ENCODE peak calls at places on chromosome 16, in four cellular contexts. U is cardiac muscle cell, Z is tibial artery, J is pancreas. I is an unnamed sample. For H3K27me3, the result is how much of the 10 kb centered on the place peaks cover.

GRCh38 chr16:8549843-8550412 is 40.4 kb downstream of the TMEM114 start:
- DNase-seq in U (no peak), J (no peak), Z (no peak), I (no peak)

GRCh38 chr16:69106491-69107291 is 1.2 kb downstream of the HAS3 start:
- DNase-seq in J (no peak), Z (no peak), U (no peak), I (no peak)

GRCh38 chr16:10828851-10829331 is 10.3 kb upstream of the TVP23A start:
- DNase-seq in Z (peak), U (peak), J (peak), I (peak)

GRCh38 chr16:57019746-57020145 is 30.4 kb downstream of the NLRC5 start:
- DNase-seq in U (no peak), Z (no peak), J (no peak), I (no peak)

GRCh38 chr16:12207939-12208338 is 231.4 kb downstream of the SNX29 start:
- DNase-seq in U (no peak), Z (no peak), J (no peak), I (no peak)

GRCh38 chr16:10619271-10619849 is 39.0 kb upstream of the EMP2 start:
- DNase-seq in Z (no peak), J (peak), U (no peak), I (peak)

GRCh38 chr16:80899804-80900592 is 95.6 kb upstream of the CDYL2 start:
- DNase-seq in U (peak), J (peak), Z (peak), I (peak)

GRCh38 chr16:67198238-67198734 is 645 bp upstream of the ELMO3 start:
- DNase-seq in J (peak), Z (no peak), U (peak), I (no peak)

GRCh38 chr16:12350945-12351344 is 374.4 kb downstream of the SNX29 start:
- DNase-seq in J (no peak), U (no peak), Z (no peak), I (no peak)

GRCh38 chr16:28264656-28265055 is 27.7 kb upstream of the SBK1 start:
- DNase-seq in J (no peak), U (peak), Z (no peak), I (no peak)

GRCh38 chr16:66622863-66623262 is 18.4 kb downstream of the CMTM3 start:
- DNase-seq in U (peak), J (no peak), Z (no peak), I (no peak)

GRCh38 chr16:88019847-88020512 is 68.7 kb downstream of the BANP start:
- DNase-seq in J (no peak), U (no peak), Z (no peak), I (no peak)

GRCh38 chr16:54287018-54287757 is 601 bp upstream of the IRX3 start:
- DNase-seq in J (peak), Z (no peak), U (no peak), I (peak)

GRCh38 chr16:57529324-57530103 is 6.9 kb downstream of the CCDC102A start:
- DNase-seq in U (no peak), J (no peak), Z (peak), I (peak)

GRCh38 chr16:76164970-76165558 is 112.1 kb upstream of the CNTNAP4 start:
- DNase-seq in U (no peak), J (no peak), Z (no peak), I (no peak)

GRCh38 chr16:16857603-16858283 is 478.8 kb downstream of the NPIPA7 start:
- DNase-seq in U (no peak), Z (no peak), J (no peak), I (no peak)

GRCh38 chr16:84178892-84179611 is 7.8 kb downstream of the TAF1C start:
- DNase-seq in J (no peak), Z (no peak), U (no peak), I (no peak)

GRCh38 chr16:85981826-85982562 is 83.0 kb downstream of the IRF8 start:
- DNase-seq in J (no peak), Z (no peak), U (no peak), I (no peak)
- H3K27me3 ChIP-seq in J (under half), Z (half or more), U (under half), I (half or more)

GRCh38 chr16:4799171-4799855 is 3.1 kb downstream of the ROGDI start:
- DNase-seq in U (no peak), Z (no peak), J (no peak), I (no peak)

GRCh38 chr16:4800290-4801041 is 2.0 kb downstream of the ROGDI start:
- DNase-seq in J (peak), Z (no peak), U (no peak), I (peak)

GRCh38 chr16:4802659-4803287 is 340 bp upstream of the ROGDI start:
- DNase-seq in J (peak), Z (peak), U (peak), I (peak)

GRCh38 chr16:4801962-4802658 is at the start of gene ROGDI:
- DNase-seq in J (peak), U (peak), Z (peak), I (peak)

GRCh38 chr16:4801051-4801961 is 1.1 kb downstream of the ROGDI start:
- DNase-seq in U (no peak), J (peak), Z (no peak), I (no peak)
- H3K27ac ChIP-seq in U (peak), J (peak), Z (peak), I (peak)

GRCh38 chr16:89243664-89244063 is 26.2 kb downstream of the ZNF778 start:
- DNase-seq in U (no peak), Z (no peak), J (no peak), I (no peak)

GRCh38 chr16:89244754-89245153 is 27.3 kb downstream of the ZNF778 start:
- DNase-seq in J (no peak), Z (no peak), U (no peak), I (no peak)

GRCh38 chr16:89246383-89246902 is 28.9 kb downstream of the ZNF778 start:
- DNase-seq in J (no peak), Z (no peak), U (no peak), I (no peak)

GRCh38 chr16:89248196-89249005 is 30.9 kb downstream of the ZNF778 start:
- DNase-seq in Z (no peak), J (peak), U (no peak), I (no peak)

GRCh38 chr16:89246903-89247733 is 29.6 kb downstream of the ZNF778 start:
- DNase-seq in Z (peak), J (peak), U (peak), I (peak)
- TF ChIP-seq CTCF in Z (no peak), J (no peak), U (no peak), I (no peak)

DNA sequence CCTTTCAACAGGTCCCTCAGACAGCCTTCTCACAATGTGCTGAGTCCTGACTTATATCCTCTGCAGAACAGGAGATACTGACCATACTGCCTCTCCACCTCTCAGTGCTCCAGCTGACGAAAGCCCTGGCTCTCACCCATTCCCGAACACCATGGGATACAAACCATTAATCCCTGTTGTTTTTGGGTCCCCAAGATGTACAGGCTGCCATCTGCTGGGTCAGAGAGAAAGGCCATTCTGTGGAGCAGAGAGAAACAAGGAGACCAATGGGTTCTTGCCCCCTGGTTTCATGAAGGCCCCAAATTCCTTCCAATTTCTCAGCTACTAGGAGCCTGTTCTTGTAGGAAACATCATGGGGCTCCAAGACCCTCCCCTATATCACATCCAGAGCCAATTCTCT is 3.0 kb downstream of the ERN2 start:
- DNase-seq in U (no peak), Z (no peak), J (no peak), I (no peak)
- H3K27me3 ChIP-seq in U (under half), Z (half or more), J (under half), I (half or more)

GRCh38 chr16:81929841-81930240 is 81.4 kb downstream of the SDR42E1 start:
- DNase-seq in J (no peak), Z (no peak), U (no peak), I (no peak)
- H3K27ac ChIP-seq in J (no peak), Z (no peak), U (no peak), I (no peak)

GRCh38 chr16:59849716-59850115 is 1115.6 kb upstream of the GOT2 start:
- DNase-seq in Z (no peak), U (no peak), J (no peak), I (no peak)
- TF ChIP-seq CTCF in Z (no peak), U (no peak), J (no peak), I (no peak)

GRCh38 chr16:3038256-3038655 is 1.5 kb upstream of the BICDL2 start:
- DNase-seq in Z (no peak), U (no peak), J (peak), I (no peak)

GRCh38 chr16:3035289-3035971 is 1.3 kb downstream of the BICDL2 start:
- DNase-seq in U (no peak), J (peak), Z (no peak), I (no peak)

GRCh38 chr16:3036726-3037315 is at the start of gene BICDL2:
- DNase-seq in Z (no peak), J (peak), U (no peak), I (no peak)

GRCh38 chr16:3038896-3039295 is 2.2 kb upstream of the BICDL2 start:
- DNase-seq in J (no peak), Z (no peak), U (no peak), I (no peak)

DNA sequence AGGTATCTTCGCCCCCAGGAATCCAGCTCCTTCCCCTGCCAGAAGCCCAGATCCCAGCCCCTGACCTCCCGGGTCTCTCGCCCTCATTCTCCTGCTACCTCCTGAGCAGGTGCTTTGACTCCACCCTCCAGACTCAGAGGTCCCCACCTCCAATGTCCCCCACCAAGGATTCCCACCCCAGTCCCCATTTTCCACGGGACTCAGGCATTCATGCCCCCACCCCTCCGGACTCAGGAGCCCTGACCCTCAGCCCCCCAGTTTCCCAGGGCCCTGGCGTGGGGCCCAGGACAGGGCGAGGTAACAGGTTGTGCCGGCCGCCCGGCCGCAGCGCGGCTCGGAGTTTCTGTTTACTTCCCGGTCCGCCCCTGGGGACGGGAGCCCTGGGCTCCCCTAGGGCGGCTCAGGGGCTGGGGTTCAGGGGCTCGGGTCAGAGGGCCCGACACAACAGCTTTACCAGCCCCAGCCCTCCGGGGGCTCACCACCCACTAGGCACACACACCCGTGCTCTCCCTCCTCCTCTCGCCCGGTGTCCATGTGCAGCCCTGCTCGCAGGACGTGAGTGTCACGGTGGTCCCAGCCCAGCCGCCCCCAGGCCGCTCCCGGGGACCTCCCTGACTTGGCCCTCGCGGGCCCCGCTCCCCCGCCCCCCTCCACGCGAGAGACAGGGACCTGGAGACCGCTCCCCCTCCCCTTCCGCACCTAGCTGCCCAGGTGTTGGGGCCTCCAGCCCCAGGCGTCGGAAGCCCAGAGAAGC is 595 bp downstream of the BICDL2 start:
- DNase-seq in Z (no peak), J (peak), U (no peak), I (no peak)
- H3K27me3 ChIP-seq in Z (half or more), J (under half), U (half or more), I (half or more)

GRCh38 chr16:70682239-70683145 is 3.4 kb downstream of the MTSS2 start:
- DNase-seq in Z (no peak), J (no peak), U (no peak), I (peak)

GRCh38 chr16:70679653-70680494 is 6.0 kb downstream of the MTSS2 start:
- DNase-seq in U (peak), Z (no peak), J (no peak), I (peak)

GRCh38 chr16:70681382-70682238 is 4.2 kb downstream of the MTSS2 start:
- DNase-seq in U (no peak), Z (no peak), J (no peak), I (peak)

GRCh38 chr16:70678898-70679652 is 6.8 kb downstream of the MTSS2 start:
- DNase-seq in Z (no peak), J (no peak), U (no peak), I (peak)

GRCh38 chr16:70680495-70681381 is 5.1 kb downstream of the MTSS2 start:
- DNase-seq in Z (no peak), J (no peak), U (no peak), I (peak)
- H3K27ac ChIP-seq in Z (peak), J (peak), U (no peak), I (peak)

I was measured in left ventricle myocardium inferior.